ENCODE peak calls at places on chromosomes 5 and 9, in eight cellular contexts. H, C, B, L, U, P, R and M are unnamed samples.

GRCh38 chr5:111703662-111704061 is 53.3 kb downstream of the NREP start:
- DNase-seq in H (no peak), C (no peak), B (no peak), L (no peak), U (no peak), P (no peak), R (peak; percentile 33), M (no peak)

GRCh38 chr5:142225141-142225540 is 99.7 kb downstream of the SPRY4 start:
- DNase-seq in H (no peak), C (no peak), B (no peak), L (no peak), U (no peak), P (no peak), R (no peak), M (no peak)

GRCh38 chr9:92146610-92147009 is 31.4 kb upstream of the SPTLC1 start:
- DNase-seq in H (peak; percentile 64), C (no peak), B (no peak), L (peak; percentile 40), U (peak; percentile 59), P (peak; percentile 58), R (no peak), M (peak; percentile 47)

GRCh38 chr5:150611026-150611425 is 29.4 kb upstream of the SYNPO start:
- DNase-seq in H (no peak), C (no peak), B (no peak), L (no peak), U (no peak), P (no peak), R (no peak), M (no peak)

GRCh38 chr9:113809192-113809482 is 67.0 kb upstream of the ZNF618 start:
- DNase-seq in H (no peak), C (no peak), B (no peak), L (no peak), U (no peak), P (no peak), R (no peak), M (no peak)

GRCh38 chr5:156147251-156147947 is 179.6 kb upstream of the SGCD start:
- DNase-seq in H (no peak), C (no peak), B (no peak), L (peak; percentile 67), U (peak; percentile 5), P (peak; percentile 38), R (no peak), M (peak; percentile 66)

GRCh38 chr5:135065306-135066265 is 31.6 kb upstream of the PITX1 start:
- DNase-seq in H (no peak), C (no peak), B (no peak), L (no peak), U (no peak), P (no peak), R (no peak), M (peak; percentile 31)

GRCh38 chr5:88556415-88556814 is 287.8 kb upstream of the TMEM161B start:
- DNase-seq in H (no peak), C (no peak), B (no peak), L (no peak), U (no peak), P (no peak), R (no peak), M (no peak)

GRCh38 chr9:10250200-10250599 is 362.6 kb downstream of the PTPRD start:
- DNase-seq in H (peak; percentile 12), C (no peak), B (peak; percentile 6), L (peak; percentile 52), U (peak; percentile 9), P (peak; percentile 34), R (no peak), M (peak; percentile 17)

GRCh38 chr5:2699686-2700085 is 51.8 kb downstream of the IRX2 start:
- DNase-seq in H (no peak), C (peak; percentile 50), B (no peak), L (no peak), U (no peak), P (no peak), R (no peak), M (no peak)

GRCh38 chr5:80346055-80346454 is 26.3 kb downstream of the SPZ1 start:
- DNase-seq in H (no peak), C (no peak), B (peak; percentile 30), L (peak; percentile 12), U (peak; percentile 10), P (peak; percentile 9), R (no peak), M (peak; percentile 38)

GRCh38 chr9:24817756-24818155 is 272.1 kb upstream of the IZUMO3 start:
- DNase-seq in H (no peak), C (no peak), B (no peak), L (no peak), U (no peak), P (no peak), R (no peak), M (no peak)

GRCh38 chr5:128572546-128573339 is 34.7 kb upstream of the FBN2 start:
- DNase-seq in H (peak; percentile 44), C (no peak), B (no peak), L (peak; percentile 68), U (peak; percentile 44), P (peak; percentile 36), R (no peak), M (peak; percentile 88)

DNA sequence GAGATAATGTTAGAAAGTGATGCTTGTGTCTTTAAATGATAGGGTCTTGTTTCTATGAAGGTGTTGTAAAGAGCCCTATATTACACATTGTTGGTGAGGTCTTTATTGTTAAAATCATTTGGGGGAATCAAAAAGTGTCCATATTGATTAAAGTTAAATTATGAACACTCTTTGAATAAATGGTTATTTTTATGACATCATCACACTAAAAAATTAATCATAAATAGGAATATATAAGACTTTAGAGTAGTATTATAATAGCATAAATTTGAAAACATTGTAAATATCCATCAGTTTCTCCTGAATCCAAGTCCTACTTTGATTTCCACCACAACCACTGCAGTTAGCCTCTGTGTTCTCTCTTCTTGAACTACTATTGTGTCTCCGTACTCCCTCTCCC is 136.3 kb downstream of the HTR1A start:
- DNase-seq in H (no peak), C (no peak), B (no peak), L (no peak), U (no peak), P (no peak), R (no peak), M (no peak)
- H3K4me3 ChIP-seq in H (no peak overlapping the region), C (no peak overlapping the region), B (no peak overlapping the region), L (no peak overlapping the region), U (no peak overlapping the region), P (no peak overlapping the region), R (no peak overlapping the region), M (no peak overlapping the region)

DNA sequence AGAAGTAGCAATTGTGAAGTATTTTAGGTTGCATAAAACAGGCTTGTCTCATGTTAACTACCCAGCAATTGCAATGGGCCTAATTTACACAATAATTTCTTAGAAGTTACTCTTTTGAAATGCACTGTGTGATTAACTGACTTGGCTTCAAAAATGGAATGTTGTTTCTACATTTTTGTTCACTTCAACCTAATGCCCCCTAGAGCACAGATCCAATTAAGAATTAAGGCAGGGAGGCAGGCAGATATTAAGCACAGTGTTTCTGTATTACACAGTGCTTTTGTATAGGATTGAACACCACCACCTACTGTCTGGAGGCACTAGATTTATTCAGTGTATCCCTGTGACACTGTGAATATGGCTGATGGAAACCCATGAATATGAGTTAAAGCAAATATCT is 302.1 kb downstream of the FBXL17 start:
- DNase-seq in H (no peak), C (no peak), B (peak; percentile 16), L (peak; percentile 15), U (peak; percentile 11), P (peak; percentile 30), R (no peak), M (peak; percentile 17)
- TF ChIP-seq CTCF in H (no peak), C (no peak), B (no peak), L (no peak), U (no peak), P (no peak), R (no peak), M (no peak)

GRCh38 chr9:108271646-108272349 is 584.0 kb downstream of the ACTL7B start:
- DNase-seq in H (peak; percentile 77), C (no peak), B (peak; percentile 76), L (peak; percentile 85), U (peak; percentile 68), P (peak; percentile 72), R (no peak), M (peak; percentile 94)
- H3K4me3 ChIP-seq in H (no peak overlapping the region), C (peak overlapping the region; percentile 22), B (peak overlapping the region; percentile 39), L (no peak overlapping the region), U (no peak overlapping the region), P (no peak overlapping the region), R (no peak overlapping the region), M (peak overlapping the region; percentile 50)

GRCh38 chr5:78985407-78986223 is 505 bp upstream of the ARSB start:
- DNase-seq in H (peak; percentile 45), C (no peak), B (no peak), L (peak; percentile 56), U (peak; percentile 67), P (peak; percentile 38), R (peak; percentile 69), M (peak; percentile 25)

GRCh38 chr5:78989080-78989479 is 4.0 kb upstream of the ARSB start:
- DNase-seq in H (no peak), C (no peak), B (no peak), L (no peak), U (no peak), P (no peak), R (no peak), M (no peak)

GRCh38 chr5:78984020-78984610 is 995 bp downstream of the ARSB start:
- DNase-seq in H (no peak), C (no peak), B (peak; percentile 9), L (peak; percentile 11), U (no peak), P (peak; percentile 18), R (no peak), M (no peak)

GRCh38 chr5:78983601-78984000 is 1.5 kb downstream of the ARSB start:
- DNase-seq in H (no peak), C (no peak), B (no peak), L (no peak), U (no peak), P (no peak), R (no peak), M (no peak)

GRCh38 chr5:78984611-78985406 is at the start of gene ARSB:
- DNase-seq in H (peak; percentile 73), C (peak; percentile 89), B (peak; percentile 93), L (peak; percentile 69), U (peak; percentile 80), P (peak; percentile 88), R (peak; percentile 91), M (peak; percentile 81)
- TF ChIP-seq CTCF in H (peak; percentile 62), C (no peak), B (no peak), L (peak; percentile 32), U (peak; percentile 50), P (peak; percentile 35), R (no peak), M (peak; percentile 42)

DNA sequence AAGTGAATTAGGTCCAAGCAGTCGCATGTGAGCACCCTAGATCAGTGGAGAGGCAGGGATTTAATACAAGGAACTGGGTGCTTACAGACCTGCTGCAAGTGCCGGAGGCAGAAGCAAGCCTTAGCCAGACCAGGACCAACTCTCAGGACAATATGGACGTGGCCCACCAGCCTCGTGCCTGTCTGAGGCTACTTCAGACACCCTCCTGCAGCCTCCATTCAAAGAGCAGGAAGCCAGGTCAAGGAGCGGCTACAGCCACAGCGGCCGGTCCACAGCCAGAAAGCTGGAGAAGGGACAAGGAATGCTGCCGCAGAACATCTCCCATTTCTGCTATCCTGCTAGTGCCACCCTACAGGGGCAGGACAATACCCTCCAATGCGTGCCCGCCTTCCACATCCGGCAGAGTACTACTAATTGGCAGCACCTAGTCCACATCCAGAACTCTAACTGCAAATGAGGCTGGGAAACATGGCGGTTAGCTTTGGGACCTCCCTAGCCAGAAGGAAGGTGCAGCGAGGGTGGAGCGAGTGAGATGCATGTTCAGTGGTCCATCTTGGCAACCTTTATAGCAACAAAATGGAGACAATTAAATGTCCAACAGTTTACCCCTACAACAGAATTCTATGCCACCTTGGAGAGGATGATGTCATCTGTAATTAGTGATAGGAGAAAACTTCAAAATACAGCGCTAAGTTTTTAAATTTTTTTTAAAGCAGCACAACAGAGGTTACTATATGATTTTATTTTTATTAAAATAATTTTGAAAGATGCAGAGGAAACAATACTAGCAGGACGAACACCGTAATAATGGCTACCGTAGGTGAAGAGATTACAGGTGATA is 1.0 kb upstream of the ALDH1B1 start:
- DNase-seq in H (no peak), C (no peak), B (no peak), L (no peak), U (no peak), P (no peak), R (no peak), M (no peak)
- H3K4me3 ChIP-seq in H (no peak overlapping the region), C (no peak overlapping the region), B (peak overlapping the region; percentile 83), L (no peak overlapping the region), U (no peak overlapping the region), P (peak overlapping the region; percentile 60), R (no peak overlapping the region), M (peak overlapping the region; percentile 86)